ENCODE peak calls at places on chromosomes 2 and 18, in six cellular contexts. H is body of pancreas; Q is lower lobe of right lung; F is CD8-positive, alpha-beta T cell; X is breast epithelium; W is aorta. Y is an unnamed sample.

GRCh38 chr2:107585851-107586250 is 240.8 kb upstream of the RGPD4 start:
- DNase-seq in H (no peak), Q (no peak), F (no peak), X (no peak), W (no peak), Y (no peak)

GRCh38 chr18:10379511-10379910 is 74.9 kb upstream of the APCDD1 start:
- DNase-seq in H (no peak), Q (no peak), F (no peak), X (no peak), W (no peak), Y (no peak)

GRCh38 chr2:72794572-72794971 is 31.3 kb downstream of the EXOC6B start:
- DNase-seq in H (no peak), Q (no peak), F (no peak), X (no peak), W (no peak), Y (no peak)

GRCh38 chr2:235268535-235268934 is 225.3 kb upstream of the AGAP1 start:
- DNase-seq in H (no peak), Q (no peak), F (no peak), X (no peak), W (no peak), Y (no peak)

GRCh38 chr2:27264253-27264752 is 1.5 kb upstream of the SLC30A3 start:
- DNase-seq in H (no peak), Q (no peak), F (no peak), X (no peak), W (no peak), Y (no peak)

GRCh38 chr2:151560289-151560688 is 150.6 kb downstream of the RIF1 start:
- DNase-seq in H (peak; percentile 13), Q (no peak), F (no peak), X (no peak), W (peak; percentile 47), Y (no peak)

GRCh38 chr18:51149605-51150429 is 47.7 kb downstream of the MEX3C start:
- DNase-seq in H (no peak), Q (no peak), F (no peak), X (no peak), W (no peak), Y (no peak)

GRCh38 chr2:9002637-9003365 is 683 bp downstream of the MBOAT2 start:
- DNase-seq in H (no peak), Q (peak; percentile 52), F (no peak), X (no peak), W (peak; percentile 50), Y (peak; percentile 47)

GRCh38 chr2:148974126-148974525 is 64.4 kb upstream of the LYPD6B start:
- DNase-seq in H (no peak), Q (no peak), F (no peak), X (no peak), W (no peak), Y (no peak)

GRCh38 chr2:38116762-38117161 is 40.8 kb upstream of the CYP1B1 start:
- DNase-seq in H (no peak), Q (no peak), F (no peak), X (no peak), W (no peak), Y (no peak)

GRCh38 chr2:134190807-134191203 is 63.1 kb upstream of the MGAT5 start:
- DNase-seq in H (no peak), Q (no peak), F (no peak), X (no peak), W (peak; percentile 54), Y (no peak)

GRCh38 chr2:53670351-53670750 is 97.3 kb upstream of the CHAC2 start:
- DNase-seq in H (no peak), Q (no peak), F (no peak), X (no peak), W (no peak), Y (no peak)

GRCh38 chr2:105886029-105886454 is 141.3 kb downstream of the NCK2 start:
- DNase-seq in H (no peak), Q (no peak), F (no peak), X (no peak), W (no peak), Y (no peak)

GRCh38 chr18:60421356-60422118 is 49.0 kb upstream of the MC4R start:
- DNase-seq in H (no peak), Q (no peak), F (no peak), X (no peak), W (no peak), Y (no peak)

GRCh38 chr18:9335255-9336045 is 877 bp downstream of the TWSG1 start:
- DNase-seq in H (no peak), Q (no peak), F (peak; percentile 3), X (no peak), W (no peak), Y (no peak)

GRCh38 chr2:10389596-10389995 is 58.5 kb downstream of the ODC1 start:
- DNase-seq in H (no peak), Q (no peak), F (no peak), X (no peak), W (no peak), Y (no peak)

GRCh38 chr18:21191596-21192307 is 50.3 kb upstream of the GREB1L start:
- DNase-seq in H (peak; percentile 30), Q (peak; percentile 61), F (no peak), X (no peak), W (peak; percentile 56), Y (peak; percentile 66)

GRCh38 chr2:18342901-18343300 is 217.6 kb downstream of the RDH14 start:
- DNase-seq in H (no peak), Q (no peak), F (no peak), X (no peak), W (no peak), Y (no peak)

GRCh38 chr2:18346364-18346763 is 214.1 kb downstream of the RDH14 start:
- DNase-seq in H (no peak), Q (no peak), F (no peak), X (no peak), W (no peak), Y (no peak)

GRCh38 chr2:18349421-18349820 is 211.0 kb downstream of the RDH14 start:
- DNase-seq in H (no peak), Q (no peak), F (no peak), X (no peak), W (no peak), Y (no peak)

DNA sequence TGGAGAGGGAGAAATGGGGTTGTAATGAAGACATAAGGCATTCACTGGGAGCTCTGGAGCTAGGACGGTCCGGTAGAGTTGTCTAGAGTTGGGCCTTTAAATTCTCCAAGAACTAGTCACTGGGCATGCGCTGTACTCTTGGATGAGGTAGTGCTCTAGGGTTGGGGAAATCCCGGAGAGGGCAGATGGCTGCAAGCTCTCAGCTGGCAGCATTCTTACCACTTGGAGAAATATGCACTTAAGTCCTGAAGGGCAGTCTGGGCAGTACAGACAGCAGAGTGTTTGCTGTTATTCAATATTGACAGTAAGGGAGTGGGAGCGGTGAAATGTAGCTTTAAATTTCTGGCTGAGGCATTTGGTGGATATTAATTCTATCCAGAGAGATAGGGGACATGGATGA is 214.6 kb downstream of the RDH14 start:
- DNase-seq in H (no peak), Q (peak; percentile 62), F (no peak), X (peak; percentile 18), W (peak; percentile 59), Y (peak; percentile 41)
- H3K27ac ChIP-seq in H (no peak overlapping the region), Q (peak overlapping the region; percentile 28), F (no peak overlapping the region), X (no peak overlapping the region), W (peak overlapping the region; percentile 63), Y (no peak overlapping the region)

DNA sequence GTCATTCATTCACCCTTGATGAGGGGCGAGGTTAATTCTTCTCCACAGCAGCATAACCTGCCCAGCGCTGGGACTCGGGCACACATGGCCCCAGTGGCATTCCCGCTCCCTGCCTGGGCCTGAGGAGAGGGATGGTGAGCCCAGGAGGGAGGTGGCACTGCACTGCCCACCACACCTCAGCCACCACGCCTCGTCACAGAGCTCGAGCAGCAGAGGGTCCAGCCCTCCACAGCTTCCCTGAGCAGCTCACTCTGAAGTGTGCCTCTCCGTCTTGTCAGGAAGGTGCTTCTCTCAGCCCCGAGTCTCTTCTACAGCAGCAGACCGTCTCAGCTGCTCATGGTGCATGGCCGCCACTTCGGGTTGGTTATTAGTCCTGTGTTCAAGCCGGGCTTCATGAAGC is 34.9 kb downstream of the COA5 start:
- DNase-seq in H (no peak), Q (no peak), F (no peak), X (no peak), W (no peak), Y (no peak)
- H3K27ac ChIP-seq in H (no peak overlapping the region), Q (no peak overlapping the region), F (no peak overlapping the region), X (no peak overlapping the region), W (no peak overlapping the region), Y (no peak overlapping the region)

GRCh38 chr2:19863303-19864041 is 38.3 kb downstream of the TTC32 start:
- DNase-seq in H (peak; percentile 66), Q (peak; percentile 82), F (peak; percentile 55), X (no peak), W (peak; percentile 79), Y (peak; percentile 87)

GRCh38 chr2:19866741-19867140 is 35.0 kb downstream of the TTC32 start:
- DNase-seq in H (no peak), Q (no peak), F (no peak), X (no peak), W (peak; percentile 4), Y (no peak)

GRCh38 chr2:19868224-19868623 is 33.6 kb downstream of the TTC32 start:
- DNase-seq in H (no peak), Q (no peak), F (no peak), X (no peak), W (no peak), Y (no peak)

GRCh38 chr2:19864369-19864768 is 37.4 kb downstream of the TTC32 start:
- DNase-seq in H (no peak), Q (no peak), F (no peak), X (no peak), W (no peak), Y (no peak)

DNA sequence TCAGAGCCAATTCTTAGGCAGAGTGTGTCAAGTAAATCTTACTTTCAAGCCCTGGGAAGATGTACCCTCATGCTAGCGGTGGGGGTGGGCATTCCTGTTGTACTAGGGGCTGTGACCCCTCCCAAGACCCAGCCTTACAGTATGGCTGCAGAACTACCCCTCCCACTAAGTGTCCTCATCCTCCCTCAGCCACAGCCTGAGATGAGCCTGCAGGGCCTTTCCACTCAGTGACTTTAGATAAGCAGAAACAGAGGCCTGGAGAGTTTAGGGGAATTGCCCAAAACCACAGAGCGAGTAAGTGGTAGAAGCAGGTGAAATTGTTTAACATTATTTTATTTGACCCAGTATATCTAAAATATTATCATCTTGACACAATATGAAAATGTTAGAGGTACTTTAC is 36.6 kb downstream of the TTC32 start:
- DNase-seq in H (no peak), Q (no peak), F (no peak), X (no peak), W (no peak), Y (no peak)
- H3K27ac ChIP-seq in H (no peak overlapping the region), Q (no peak overlapping the region), F (no peak overlapping the region), X (no peak overlapping the region), W (no peak overlapping the region), Y (no peak overlapping the region)

DNA sequence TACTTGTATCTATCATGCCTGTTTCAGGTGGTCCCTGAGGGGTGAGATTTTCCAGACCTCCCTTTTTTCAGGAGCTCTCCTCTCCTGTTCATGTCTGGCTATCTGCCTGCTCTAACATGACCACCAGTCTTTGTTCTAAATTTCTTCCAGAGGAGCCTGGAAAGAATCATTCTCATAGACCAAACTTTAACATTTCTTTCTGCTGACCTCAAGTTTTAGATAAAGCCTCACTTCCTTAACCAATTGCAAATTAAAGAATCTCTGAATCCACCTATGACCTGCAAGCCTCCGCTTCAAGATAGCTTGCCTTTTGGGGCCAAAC is 97.6 kb downstream of the TEX51 start:
- DNase-seq in H (no peak), Q (no peak), F (no peak), X (no peak), W (no peak), Y (no peak)
- H3K27ac ChIP-seq in H (no peak overlapping the region), Q (no peak overlapping the region), F (no peak overlapping the region), X (no peak overlapping the region), W (no peak overlapping the region), Y (peak overlapping the region; percentile 92)

GRCh38 chr2:157876771-157877108 is 610 bp upstream of the ACVR1 start:
- DNase-seq in H (no peak), Q (no peak), F (no peak), X (no peak), W (no peak), Y (no peak)
- H3K27ac ChIP-seq in H (peak overlapping the region; percentile 99), Q (peak overlapping the region; percentile 84), F (peak overlapping the region; percentile 1), X (peak overlapping the region; percentile 98), W (peak overlapping the region; percentile 30), Y (peak overlapping the region; percentile 80)

GRCh38 chr18:58044370-58045264 is 591 bp downstream of the NEDD4L start:
- DNase-seq in H (peak; percentile 58), Q (peak; percentile 72), F (peak; percentile 24), X (peak; percentile 43), W (peak; percentile 74), Y (peak; percentile 63)
- H3K27ac ChIP-seq in H (peak overlapping the region; percentile 75), Q (peak overlapping the region; percentile 89), F (no peak overlapping the region), X (peak overlapping the region; percentile 91), W (no peak overlapping the region), Y (peak overlapping the region; percentile 91)